ENCODE peak calls at places on chromosome 7, in seven cellular contexts. R, Q, I, W, C, S and E are unnamed samples.

GRCh38 chr7:20862554-20862953 is 75.9 kb upstream of the SP8 start:
- DNase-seq in R (no peak), Q (no peak), I (no peak), W (no peak), C (no peak), S (no peak), E (no peak)

GRCh38 chr7:35286422-35286821 is 32.5 kb upstream of the TBX20 start:
- DNase-seq in R (no peak), Q (peak; percentile 20), I (peak; percentile 3), W (no peak), C (peak; percentile 2), S (no peak), E (peak; percentile 50)

GRCh38 chr7:102813256-102814024 is 64.6 kb downstream of the FAM185A start:
- DNase-seq in R (no peak), Q (no peak), I (no peak), W (peak; percentile 85), C (no peak), S (no peak), E (no peak)

GRCh38 chr7:84013616-84014240 is 180.9 kb downstream of the SEMA3A start:
- DNase-seq in R (no peak), Q (no peak), I (no peak), W (no peak), C (no peak), S (no peak), E (no peak)

GRCh38 chr7:1558181-1558811 is 2.3 kb upstream of the TMEM184A start:
- DNase-seq in R (no peak), Q (no peak), I (no peak), W (peak; percentile 28), C (peak; percentile 40), S (no peak), E (peak; percentile 36)

GRCh38 chr7:120714945-120715344 is 143.0 kb downstream of the TSPAN12 start:
- DNase-seq in R (no peak), Q (no peak), I (peak; percentile 36), W (no peak), C (no peak), S (no peak), E (peak; percentile 10)

GRCh38 chr7:4202154-4202553 is 479.9 kb upstream of the FOXK1 start:
- DNase-seq in R (no peak), Q (no peak), I (no peak), W (no peak), C (no peak), S (no peak), E (no peak)

GRCh38 chr7:131077735-131078134 is 249.9 kb upstream of the MKLN1 start:
- DNase-seq in R (no peak), Q (no peak), I (no peak), W (no peak), C (no peak), S (no peak), E (no peak)

GRCh38 chr7:44561962-44562621 is 11.6 kb downstream of the DDX56 start:
- DNase-seq in R (no peak), Q (no peak), I (no peak), W (no peak), C (peak; percentile 51), S (peak; percentile 47), E (peak; percentile 47)

GRCh38 chr7:147485660-147486210 is 1104.8 kb upstream of the C7orf33 start:
- DNase-seq in R (no peak), Q (no peak), I (no peak), W (no peak), C (no peak), S (no peak), E (no peak)

GRCh38 chr7:101171442-101171837 is 6.1 kb upstream of the VGF start:
- DNase-seq in R (no peak), Q (no peak), I (no peak), W (no peak), C (no peak), S (no peak), E (no peak)

GRCh38 chr7:84975586-84976185 is 211.2 kb downstream of the SEMA3D start:
- DNase-seq in R (no peak), Q (no peak), I (no peak), W (peak; percentile 64), C (peak; percentile 50), S (no peak), E (peak; percentile 52)

GRCh38 chr7:1555813-1556540 is at the start of gene TMEM184A:
- DNase-seq in R (no peak), Q (no peak), I (no peak), W (no peak), C (no peak), S (peak; percentile 96), E (no peak)

GRCh38 chr7:66152538-66153191 is 38.0 kb downstream of the CRCP start:
- DNase-seq in R (no peak), Q (no peak), I (no peak), W (peak; percentile 56), C (peak; percentile 72), S (no peak), E (peak; percentile 47)

GRCh38 chr7:87600130-87601124 is at the start of gene ABCB1:
- DNase-seq in R (no peak), Q (peak; percentile 4), I (peak; percentile 56), W (peak; percentile 52), C (peak; percentile 39), S (peak; percentile 28), E (peak; percentile 29)

GRCh38 chr7:51023547-51023946 is 240.9 kb upstream of the GRB10 start:
- DNase-seq in R (no peak), Q (no peak), I (no peak), W (no peak), C (no peak), S (no peak), E (no peak)

GRCh38 chr7:50834679-50835078 is 52.0 kb upstream of the GRB10 start:
- DNase-seq in R (no peak), Q (no peak), I (no peak), W (no peak), C (no peak), S (no peak), E (no peak)

GRCh38 chr7:159013825-159014289 is 130.8 kb downstream of the VIPR2 start:
- DNase-seq in R (no peak), Q (no peak), I (no peak), W (no peak), C (no peak), S (no peak), E (no peak)

GRCh38 chr7:51639661-51640340 is 323.2 kb upstream of the COBL start:
- DNase-seq in R (no peak), Q (no peak), I (peak; percentile 44), W (no peak), C (no peak), S (no peak), E (no peak)

GRCh38 chr7:98870071-98870651 is 347 bp upstream of the TMEM130 start:
- DNase-seq in R (no peak), Q (no peak), I (no peak), W (no peak), C (peak; percentile 46), S (no peak), E (peak; percentile 58)

GRCh38 chr7:98869374-98870070 is at the start of gene TMEM130:
- DNase-seq in R (no peak), Q (no peak), I (no peak), W (no peak), C (peak; percentile 15), S (no peak), E (peak; percentile 18)

GRCh38 chr7:98872328-98872924 is 2.6 kb upstream of the TMEM130 start:
- DNase-seq in R (no peak), Q (no peak), I (no peak), W (no peak), C (peak; percentile 30), S (no peak), E (no peak)

GRCh38 chr7:98869001-98869373 is 827 bp downstream of the TMEM130 start:
- DNase-seq in R (no peak), Q (no peak), I (no peak), W (no peak), C (no peak), S (no peak), E (no peak)

GRCh38 chr7:98870807-98871491 is 1.1 kb upstream of the TMEM130 start:
- DNase-seq in R (no peak), Q (no peak), I (no peak), W (no peak), C (no peak), S (no peak), E (no peak)
- H3K4me3 ChIP-seq in R (no peak overlapping the region), Q (no peak overlapping the region), I (no peak overlapping the region), W (no peak overlapping the region), C (no peak overlapping the region), S (no peak overlapping the region), E (no peak overlapping the region)

GRCh38 chr7:157613575-157614322 is 276.9 kb downstream of the DNAJB6 start:
- DNase-seq in R (no peak), Q (no peak), I (no peak), W (no peak), C (peak; percentile 63), S (no peak), E (no peak)
- H3K4me3 ChIP-seq in R (peak overlapping the region; percentile 27), Q (no peak overlapping the region), I (peak overlapping the region; percentile 15), W (no peak overlapping the region), C (peak overlapping the region; percentile 54), S (peak overlapping the region; percentile 52), E (no peak overlapping the region)

GRCh38 chr7:105838273-105839141 is 37.9 kb downstream of the ATXN7L1 start:
- DNase-seq in R (no peak), Q (no peak), I (peak; percentile 62), W (peak; percentile 18), C (peak; percentile 41), S (peak; percentile 71), E (peak; percentile 28)
- H3K4me3 ChIP-seq in R (no peak overlapping the region), Q (no peak overlapping the region), I (no peak overlapping the region), W (no peak overlapping the region), C (no peak overlapping the region), S (no peak overlapping the region), E (no peak overlapping the region)

GRCh38 chr7:22219036-22219435 is 137.9 kb downstream of the RAPGEF5 start:
- DNase-seq in R (no peak), Q (no peak), I (no peak), W (peak; percentile 87), C (peak; percentile 26), S (no peak), E (peak; percentile 63)
- H3K4me3 ChIP-seq in R (no peak overlapping the region), Q (no peak overlapping the region), I (no peak overlapping the region), W (peak overlapping the region; percentile 73), C (peak overlapping the region; percentile 24), S (peak overlapping the region; percentile 12), E (no peak overlapping the region)

DNA sequence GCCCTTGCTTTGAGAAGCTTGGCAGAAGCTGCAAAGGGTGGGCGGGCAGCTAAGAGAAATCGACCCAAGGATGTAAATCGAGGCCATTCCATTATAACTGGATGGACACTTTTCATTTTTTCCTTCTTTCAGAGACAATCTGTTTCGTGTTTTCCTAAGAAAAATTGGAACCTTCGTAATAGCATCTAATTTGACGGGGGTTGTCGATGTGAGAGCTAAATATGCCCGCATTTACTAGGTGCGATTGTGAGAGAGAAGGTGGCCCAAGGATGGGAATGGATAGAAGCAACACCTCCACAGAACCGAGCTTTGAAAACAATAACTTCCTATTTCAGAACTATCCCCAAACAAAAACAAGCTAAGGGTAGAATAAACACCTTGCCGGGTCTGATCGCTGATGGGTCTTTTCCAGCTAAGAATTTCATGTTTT is 848 bp upstream of the HOXA4 start:
- DNase-seq in R (no peak), Q (no peak), I (no peak), W (peak; percentile 37), C (no peak), S (no peak), E (no peak)
- H3K4me3 ChIP-seq in R (peak overlapping the region; percentile 78), Q (peak overlapping the region; percentile 67), I (peak overlapping the region; percentile 45), W (no peak overlapping the region), C (no peak overlapping the region), S (peak overlapping the region; percentile 58), E (peak overlapping the region; percentile 52)